ENCODE peak calls at places on chromosomes 16 and 17, in seven cellular contexts. One of them, this sample, is unnamed.

GRCh38 chr17:28788100-28788499 is 44.3 kb downstream of the TRAF4 start:
- DNase-seq in stimulated activated CD4-positive, alpha-beta T cell treated with anti-CD3 and anti-CD28 coated beads, Interleukin-4, amount 100 ng/mL, for 48 hours: no peak
- DNase-seq in RCC 7860: no peak
- DNase-seq in activated gamma-delta T cell treated with Interleukin-2 at 50 U/mL for 16 hours: no peak
- DNase-seq in GM23248: no peak
- DNase-seq in GM10248: no peak
- DNase-seq in AG08395: no peak
- DNase-seq in this sample: no peak

GRCh38 chr16:70460737-70461261 is 6.4 kb downstream of the FCSK start:
- DNase-seq in stimulated activated CD4-positive, alpha-beta T cell treated with anti-CD3 and anti-CD28 coated beads, Interleukin-4, amount 100 ng/mL, for 48 hours: no peak
- DNase-seq in RCC 7860: peak
- DNase-seq in activated gamma-delta T cell treated with Interleukin-2 at 50 U/mL for 16 hours: no peak
- DNase-seq in GM23248: peak
- DNase-seq in GM10248: no peak
- DNase-seq in AG08395: peak
- DNase-seq in this sample: no peak

GRCh38 chr16:57084996-57085395 is 7.4 kb upstream of the CPNE2 start:
- DNase-seq in stimulated activated CD4-positive, alpha-beta T cell treated with anti-CD3 and anti-CD28 coated beads, Interleukin-4, amount 100 ng/mL, for 48 hours: no peak
- DNase-seq in RCC 7860: no peak
- DNase-seq in activated gamma-delta T cell treated with Interleukin-2 at 50 U/mL for 16 hours: no peak
- DNase-seq in GM23248: no peak
- DNase-seq in GM10248: no peak
- DNase-seq in AG08395: no peak
- DNase-seq in this sample: no peak

GRCh38 chr17:59371426-59372099 is 40.1 kb downstream of the YPEL2 start:
- DNase-seq in stimulated activated CD4-positive, alpha-beta T cell treated with anti-CD3 and anti-CD28 coated beads, Interleukin-4, amount 100 ng/mL, for 48 hours: no peak
- DNase-seq in RCC 7860: no peak
- DNase-seq in activated gamma-delta T cell treated with Interleukin-2 at 50 U/mL for 16 hours: no peak
- DNase-seq in GM23248: peak
- DNase-seq in GM10248: no peak
- DNase-seq in AG08395: peak
- DNase-seq in this sample: no peak

GRCh38 chr17:4444782-4445473 is 11.2 kb downstream of the SPNS3 start:
- DNase-seq in stimulated activated CD4-positive, alpha-beta T cell treated with anti-CD3 and anti-CD28 coated beads, Interleukin-4, amount 100 ng/mL, for 48 hours: no peak
- DNase-seq in RCC 7860: peak
- DNase-seq in activated gamma-delta T cell treated with Interleukin-2 at 50 U/mL for 16 hours: no peak
- DNase-seq in GM23248: peak
- DNase-seq in GM10248: no peak
- DNase-seq in AG08395: no peak
- DNase-seq in this sample: no peak

GRCh38 chr17:30586818-30587595 is 109.8 kb downstream of the GOSR1 start:
- DNase-seq in stimulated activated CD4-positive, alpha-beta T cell treated with anti-CD3 and anti-CD28 coated beads, Interleukin-4, amount 100 ng/mL, for 48 hours: no peak
- DNase-seq in RCC 7860: peak
- DNase-seq in activated gamma-delta T cell treated with Interleukin-2 at 50 U/mL for 16 hours: no peak
- DNase-seq in GM23248: peak
- DNase-seq in GM10248: peak
- DNase-seq in AG08395: peak
- DNase-seq in this sample: no peak

GRCh38 chr16:54166342-54166865 is 120.2 kb downstream of the IRX3 start:
- DNase-seq in stimulated activated CD4-positive, alpha-beta T cell treated with anti-CD3 and anti-CD28 coated beads, Interleukin-4, amount 100 ng/mL, for 48 hours: no peak
- DNase-seq in RCC 7860: no peak
- DNase-seq in activated gamma-delta T cell treated with Interleukin-2 at 50 U/mL for 16 hours: no peak
- DNase-seq in GM23248: no peak
- DNase-seq in GM10248: no peak
- DNase-seq in AG08395: no peak
- DNase-seq in this sample: no peak

GRCh38 chr16:566475-567361 is at the start of gene NHLRC4:
- DNase-seq in stimulated activated CD4-positive, alpha-beta T cell treated with anti-CD3 and anti-CD28 coated beads, Interleukin-4, amount 100 ng/mL, for 48 hours: peak
- DNase-seq in RCC 7860: no peak
- DNase-seq in activated gamma-delta T cell treated with Interleukin-2 at 50 U/mL for 16 hours: peak
- DNase-seq in GM23248: peak
- DNase-seq in GM10248: peak
- DNase-seq in AG08395: peak
- DNase-seq in this sample: peak

GRCh38 chr17:51305182-51305581 is 44.8 kb downstream of the UTP18 start:
- DNase-seq in stimulated activated CD4-positive, alpha-beta T cell treated with anti-CD3 and anti-CD28 coated beads, Interleukin-4, amount 100 ng/mL, for 48 hours: no peak
- DNase-seq in RCC 7860: no peak
- DNase-seq in activated gamma-delta T cell treated with Interleukin-2 at 50 U/mL for 16 hours: no peak
- DNase-seq in GM23248: no peak
- DNase-seq in GM10248: no peak
- DNase-seq in AG08395: no peak
- DNase-seq in this sample: peak

GRCh38 chr16:67528222-67528869 is at the start of gene RIPOR1:
- DNase-seq in stimulated activated CD4-positive, alpha-beta T cell treated with anti-CD3 and anti-CD28 coated beads, Interleukin-4, amount 100 ng/mL, for 48 hours: no peak
- DNase-seq in RCC 7860: peak
- DNase-seq in activated gamma-delta T cell treated with Interleukin-2 at 50 U/mL for 16 hours: no peak
- DNase-seq in GM23248: peak
- DNase-seq in GM10248: peak
- DNase-seq in AG08395: peak
- DNase-seq in this sample: no peak

GRCh38 chr17:3723556-3724372 is at the start of gene HASPIN:
- DNase-seq in stimulated activated CD4-positive, alpha-beta T cell treated with anti-CD3 and anti-CD28 coated beads, Interleukin-4, amount 100 ng/mL, for 48 hours: peak
- DNase-seq in RCC 7860: peak
- DNase-seq in activated gamma-delta T cell treated with Interleukin-2 at 50 U/mL for 16 hours: peak
- DNase-seq in GM23248: peak
- DNase-seq in GM10248: peak
- DNase-seq in AG08395: peak
- DNase-seq in this sample: peak

GRCh38 chr16:12511708-12512107 is 292.0 kb downstream of the CPPED1 start:
- DNase-seq in stimulated activated CD4-positive, alpha-beta T cell treated with anti-CD3 and anti-CD28 coated beads, Interleukin-4, amount 100 ng/mL, for 48 hours: no peak
- DNase-seq in RCC 7860: no peak
- DNase-seq in activated gamma-delta T cell treated with Interleukin-2 at 50 U/mL for 16 hours: no peak
- DNase-seq in GM23248: no peak
- DNase-seq in GM10248: no peak
- DNase-seq in AG08395: no peak
- DNase-seq in this sample: no peak

GRCh38 chr17:55225237-55225636 is 39.5 kb upstream of the HLF start:
- DNase-seq in stimulated activated CD4-positive, alpha-beta T cell treated with anti-CD3 and anti-CD28 coated beads, Interleukin-4, amount 100 ng/mL, for 48 hours: no peak
- DNase-seq in RCC 7860: no peak
- DNase-seq in activated gamma-delta T cell treated with Interleukin-2 at 50 U/mL for 16 hours: no peak
- DNase-seq in GM23248: no peak
- DNase-seq in GM10248: no peak
- DNase-seq in AG08395: no peak
- DNase-seq in this sample: no peak

GRCh38 chr16:19882186-19882585 is 2.5 kb downstream of the GPRC5B start:
- DNase-seq in stimulated activated CD4-positive, alpha-beta T cell treated with anti-CD3 and anti-CD28 coated beads, Interleukin-4, amount 100 ng/mL, for 48 hours: no peak
- DNase-seq in RCC 7860: no peak
- DNase-seq in activated gamma-delta T cell treated with Interleukin-2 at 50 U/mL for 16 hours: no peak
- DNase-seq in GM23248: no peak
- DNase-seq in GM10248: no peak
- DNase-seq in AG08395: no peak
- DNase-seq in this sample: no peak

GRCh38 chr16:73713817-73714495 is 582.7 kb upstream of the PSMD7 start:
- DNase-seq in stimulated activated CD4-positive, alpha-beta T cell treated with anti-CD3 and anti-CD28 coated beads, Interleukin-4, amount 100 ng/mL, for 48 hours: no peak
- DNase-seq in RCC 7860: no peak
- DNase-seq in activated gamma-delta T cell treated with Interleukin-2 at 50 U/mL for 16 hours: no peak
- DNase-seq in GM23248: peak
- DNase-seq in GM10248: no peak
- DNase-seq in AG08395: no peak
- DNase-seq in this sample: no peak

GRCh38 chr17:51217946-51218345 is 41.9 kb downstream of the MBTD1 start:
- DNase-seq in stimulated activated CD4-positive, alpha-beta T cell treated with anti-CD3 and anti-CD28 coated beads, Interleukin-4, amount 100 ng/mL, for 48 hours: no peak
- DNase-seq in RCC 7860: no peak
- DNase-seq in activated gamma-delta T cell treated with Interleukin-2 at 50 U/mL for 16 hours: no peak
- DNase-seq in GM23248: no peak
- DNase-seq in GM10248: no peak
- DNase-seq in AG08395: no peak
- DNase-seq in this sample: no peak

GRCh38 chr17:81165246-81166032 is at the start of gene PVALEF:
- DNase-seq in stimulated activated CD4-positive, alpha-beta T cell treated with anti-CD3 and anti-CD28 coated beads, Interleukin-4, amount 100 ng/mL, for 48 hours: no peak
- DNase-seq in RCC 7860: no peak
- DNase-seq in activated gamma-delta T cell treated with Interleukin-2 at 50 U/mL for 16 hours: no peak
- DNase-seq in GM23248: peak
- DNase-seq in GM10248: no peak
- DNase-seq in AG08395: no peak
- DNase-seq in this sample: no peak

GRCh38 chr17:46152423-46152822 is 40.8 kb downstream of the KANSL1 start:
- DNase-seq in stimulated activated CD4-positive, alpha-beta T cell treated with anti-CD3 and anti-CD28 coated beads, Interleukin-4, amount 100 ng/mL, for 48 hours: no peak
- DNase-seq in RCC 7860: no peak
- DNase-seq in activated gamma-delta T cell treated with Interleukin-2 at 50 U/mL for 16 hours: no peak
- DNase-seq in GM23248: no peak
- DNase-seq in GM10248: no peak
- DNase-seq in AG08395: no peak
- DNase-seq in this sample: no peak

GRCh38 chr17:47810901-47811635 is 10.5 kb downstream of the OSBPL7 start:
- DNase-seq in stimulated activated CD4-positive, alpha-beta T cell treated with anti-CD3 and anti-CD28 coated beads, Interleukin-4, amount 100 ng/mL, for 48 hours: no peak
- DNase-seq in RCC 7860: no peak
- DNase-seq in activated gamma-delta T cell treated with Interleukin-2 at 50 U/mL for 16 hours: no peak
- DNase-seq in GM23248: no peak
- DNase-seq in GM10248: no peak
- DNase-seq in AG08395: no peak
- DNase-seq in this sample: no peak

GRCh38 chr17:12528036-12528435 is 137.7 kb upstream of the MYOCD start:
- DNase-seq in stimulated activated CD4-positive, alpha-beta T cell treated with anti-CD3 and anti-CD28 coated beads, Interleukin-4, amount 100 ng/mL, for 48 hours: no peak
- DNase-seq in RCC 7860: no peak
- DNase-seq in activated gamma-delta T cell treated with Interleukin-2 at 50 U/mL for 16 hours: no peak
- DNase-seq in GM23248: no peak
- DNase-seq in GM10248: no peak
- DNase-seq in AG08395: no peak
- DNase-seq in this sample: no peak

GRCh38 chr16:11632455-11632921 is 35.8 kb upstream of the SNN start:
- DNase-seq in stimulated activated CD4-positive, alpha-beta T cell treated with anti-CD3 and anti-CD28 coated beads, Interleukin-4, amount 100 ng/mL, for 48 hours: no peak
- DNase-seq in RCC 7860: peak
- DNase-seq in activated gamma-delta T cell treated with Interleukin-2 at 50 U/mL for 16 hours: no peak
- DNase-seq in GM23248: peak
- DNase-seq in GM10248: no peak
- DNase-seq in AG08395: peak
- DNase-seq in this sample: no peak

GRCh38 chr16:784431-784830 is 3.8 kb downstream of the RPUSD1 start:
- DNase-seq in stimulated activated CD4-positive, alpha-beta T cell treated with anti-CD3 and anti-CD28 coated beads, Interleukin-4, amount 100 ng/mL, for 48 hours: no peak
- DNase-seq in RCC 7860: no peak
- DNase-seq in activated gamma-delta T cell treated with Interleukin-2 at 50 U/mL for 16 hours: no peak
- DNase-seq in GM23248: no peak
- DNase-seq in GM10248: no peak
- DNase-seq in AG08395: no peak
- DNase-seq in this sample: no peak

GRCh38 chr17:40124279-40125141 is 2.7 kb downstream of the MSL1 start:
- DNase-seq in stimulated activated CD4-positive, alpha-beta T cell treated with anti-CD3 and anti-CD28 coated beads, Interleukin-4, amount 100 ng/mL, for 48 hours: no peak
- DNase-seq in RCC 7860: no peak
- DNase-seq in activated gamma-delta T cell treated with Interleukin-2 at 50 U/mL for 16 hours: no peak
- DNase-seq in GM23248: peak
- DNase-seq in GM10248: no peak
- DNase-seq in AG08395: no peak
- DNase-seq in this sample: no peak

GRCh38 chr17:21299981-21300600 is 15.6 kb downstream of the MAP2K3 start:
- DNase-seq in stimulated activated CD4-positive, alpha-beta T cell treated with anti-CD3 and anti-CD28 coated beads, Interleukin-4, amount 100 ng/mL, for 48 hours: no peak
- DNase-seq in RCC 7860: no peak
- DNase-seq in activated gamma-delta T cell treated with Interleukin-2 at 50 U/mL for 16 hours: no peak
- DNase-seq in GM23248: no peak
- DNase-seq in GM10248: no peak
- DNase-seq in AG08395: no peak
- DNase-seq in this sample: no peak

GRCh38 chr17:35849469-35850348 is 19.0 kb downstream of the HEATR9 start:
- DNase-seq in stimulated activated CD4-positive, alpha-beta T cell treated with anti-CD3 and anti-CD28 coated beads, Interleukin-4, amount 100 ng/mL, for 48 hours: peak
- DNase-seq in RCC 7860: peak
- DNase-seq in activated gamma-delta T cell treated with Interleukin-2 at 50 U/mL for 16 hours: peak
- DNase-seq in GM23248: peak
- DNase-seq in GM10248: peak
- DNase-seq in AG08395: peak
- DNase-seq in this sample: peak

GRCh38 chr17:19933221-19933620 is 44.4 kb downstream of the AKAP10 start:
- DNase-seq in stimulated activated CD4-positive, alpha-beta T cell treated with anti-CD3 and anti-CD28 coated beads, Interleukin-4, amount 100 ng/mL, for 48 hours: no peak
- DNase-seq in RCC 7860: no peak
- DNase-seq in activated gamma-delta T cell treated with Interleukin-2 at 50 U/mL for 16 hours: no peak
- DNase-seq in GM23248: no peak
- DNase-seq in GM10248: no peak
- DNase-seq in AG08395: no peak
- DNase-seq in this sample: no peak

GRCh38 chr17:66673668-66674276 is 161.1 kb upstream of the CACNG5 start:
- DNase-seq in stimulated activated CD4-positive, alpha-beta T cell treated with anti-CD3 and anti-CD28 coated beads, Interleukin-4, amount 100 ng/mL, for 48 hours: no peak
- DNase-seq in RCC 7860: peak
- DNase-seq in activated gamma-delta T cell treated with Interleukin-2 at 50 U/mL for 16 hours: peak
- DNase-seq in GM23248: peak
- DNase-seq in GM10248: no peak
- DNase-seq in AG08395: peak
- DNase-seq in this sample: peak

GRCh38 chr17:77394540-77395295 is 253.9 kb downstream of the SEC14L1 start:
- DNase-seq in stimulated activated CD4-positive, alpha-beta T cell treated with anti-CD3 and anti-CD28 coated beads, Interleukin-4, amount 100 ng/mL, for 48 hours: no peak
- DNase-seq in RCC 7860: no peak
- DNase-seq in activated gamma-delta T cell treated with Interleukin-2 at 50 U/mL for 16 hours: no peak
- DNase-seq in GM23248: no peak
- DNase-seq in GM10248: no peak
- DNase-seq in AG08395: no peak
- DNase-seq in this sample: no peak

GRCh38 chr16:372584-372983 is 2.2 kb upstream of the MRPL28 start:
- DNase-seq in stimulated activated CD4-positive, alpha-beta T cell treated with anti-CD3 and anti-CD28 coated beads, Interleukin-4, amount 100 ng/mL, for 48 hours: no peak
- DNase-seq in RCC 7860: no peak
- DNase-seq in activated gamma-delta T cell treated with Interleukin-2 at 50 U/mL for 16 hours: no peak
- DNase-seq in GM23248: no peak
- DNase-seq in GM10248: no peak
- DNase-seq in AG08395: no peak
- DNase-seq in this sample: no peak

GRCh38 chr17:63082273-63082861 is 116.3 kb downstream of the TANC2 start:
- DNase-seq in stimulated activated CD4-positive, alpha-beta T cell treated with anti-CD3 and anti-CD28 coated beads, Interleukin-4, amount 100 ng/mL, for 48 hours: no peak
- DNase-seq in RCC 7860: no peak
- DNase-seq in activated gamma-delta T cell treated with Interleukin-2 at 50 U/mL for 16 hours: no peak
- DNase-seq in GM23248: peak
- DNase-seq in GM10248: no peak
- DNase-seq in AG08395: peak
- DNase-seq in this sample: no peak

GRCh38 chr16:85550422-85551318 is 62.5 kb upstream of the GSE1 start:
- DNase-seq in stimulated activated CD4-positive, alpha-beta T cell treated with anti-CD3 and anti-CD28 coated beads, Interleukin-4, amount 100 ng/mL, for 48 hours: no peak
- DNase-seq in RCC 7860: no peak
- DNase-seq in activated gamma-delta T cell treated with Interleukin-2 at 50 U/mL for 16 hours: no peak
- DNase-seq in GM23248: no peak
- DNase-seq in GM10248: no peak
- DNase-seq in AG08395: peak
- DNase-seq in this sample: no peak

GRCh38 chr16:87464691-87465300 is 28.0 kb downstream of the ZCCHC14 start:
- DNase-seq in stimulated activated CD4-positive, alpha-beta T cell treated with anti-CD3 and anti-CD28 coated beads, Interleukin-4, amount 100 ng/mL, for 48 hours: peak
- DNase-seq in RCC 7860: peak
- DNase-seq in activated gamma-delta T cell treated with Interleukin-2 at 50 U/mL for 16 hours: no peak
- DNase-seq in GM23248: peak
- DNase-seq in GM10248: peak
- DNase-seq in AG08395: peak
- DNase-seq in this sample: no peak

GRCh38 chr16:76780556-76780955 is 410.4 kb upstream of the MON1B start:
- DNase-seq in stimulated activated CD4-positive, alpha-beta T cell treated with anti-CD3 and anti-CD28 coated beads, Interleukin-4, amount 100 ng/mL, for 48 hours: no peak
- DNase-seq in RCC 7860: no peak
- DNase-seq in activated gamma-delta T cell treated with Interleukin-2 at 50 U/mL for 16 hours: no peak
- DNase-seq in GM23248: no peak
- DNase-seq in GM10248: no peak
- DNase-seq in AG08395: no peak
- DNase-seq in this sample: no peak

GRCh38 chr16:20673882-20674683 is 23.4 kb downstream of the ACSM1 start:
- DNase-seq in stimulated activated CD4-positive, alpha-beta T cell treated with anti-CD3 and anti-CD28 coated beads, Interleukin-4, amount 100 ng/mL, for 48 hours: no peak
- DNase-seq in RCC 7860: peak
- DNase-seq in activated gamma-delta T cell treated with Interleukin-2 at 50 U/mL for 16 hours: no peak
- DNase-seq in GM23248: no peak
- DNase-seq in GM10248: no peak
- DNase-seq in AG08395: no peak
- DNase-seq in this sample: no peak

GRCh38 chr16:79932564-79932963 is 332.0 kb upstream of the MAF start:
- DNase-seq in stimulated activated CD4-positive, alpha-beta T cell treated with anti-CD3 and anti-CD28 coated beads, Interleukin-4, amount 100 ng/mL, for 48 hours: no peak
- DNase-seq in RCC 7860: no peak
- DNase-seq in activated gamma-delta T cell treated with Interleukin-2 at 50 U/mL for 16 hours: no peak
- DNase-seq in GM23248: no peak
- DNase-seq in GM10248: no peak
- DNase-seq in AG08395: no peak
- DNase-seq in this sample: no peak

GRCh38 chr16:9484436-9484835 is 393.0 kb downstream of the HAPSTR1 start:
- DNase-seq in stimulated activated CD4-positive, alpha-beta T cell treated with anti-CD3 and anti-CD28 coated beads, Interleukin-4, amount 100 ng/mL, for 48 hours: no peak
- DNase-seq in RCC 7860: no peak
- DNase-seq in activated gamma-delta T cell treated with Interleukin-2 at 50 U/mL for 16 hours: no peak
- DNase-seq in GM23248: no peak
- DNase-seq in GM10248: no peak
- DNase-seq in AG08395: no peak
- DNase-seq in this sample: no peak

GRCh38 chr17:82662711-82663261 is 14.5 kb upstream of the WDR45B start:
- DNase-seq in stimulated activated CD4-positive, alpha-beta T cell treated with anti-CD3 and anti-CD28 coated beads, Interleukin-4, amount 100 ng/mL, for 48 hours: no peak
- DNase-seq in RCC 7860: no peak
- DNase-seq in activated gamma-delta T cell treated with Interleukin-2 at 50 U/mL for 16 hours: no peak
- DNase-seq in GM23248: no peak
- DNase-seq in GM10248: no peak
- DNase-seq in AG08395: no peak
- DNase-seq in this sample: no peak